ENCODE peak calls at places on chromosomes 16 and 17, in five cellular contexts. I is cardiac fibroblast, U is A549, M is foreskin fibroblast, V is neural progenitor cell. Y is an unnamed sample.

GRCh38 chr16:57677622-57678369 is 9.7 kb downstream of the ADGRG3 start:
- DNase-seq in I (no peak), U (peak), M (no peak), V (no peak), Y (no peak)

GRCh38 chr17:7238418-7239090 is 703 bp downstream of the PHF23 start:
- DNase-seq in I (peak), U (peak), M (peak), V (peak), Y (no peak)

GRCh38 chr17:36183001-36183810 is 6.8 kb upstream of the TBC1D3B start:
- DNase-seq in I (peak), U (peak), M (peak), V (peak), Y (no peak)

GRCh38 chr17:40547079-40547784 is 18.0 kb downstream of the CCR7 start:
- DNase-seq in I (no peak), U (no peak), M (no peak), V (no peak), Y (no peak)

GRCh38 chr16:22321340-22322001 is 24.3 kb downstream of the POLR3E start:
- DNase-seq in I (peak), U (peak), M (peak), V (peak), Y (peak)

GRCh38 chr16:11211977-11212818 is 43.8 kb downstream of the SOCS1 start:
- DNase-seq in I (peak), U (no peak), M (no peak), V (no peak), Y (no peak)

GRCh38 chr17:72087876-72088275 is 32.9 kb upstream of the SOX9 start:
- DNase-seq in I (no peak), U (no peak), M (no peak), V (no peak), Y (no peak)

GRCh38 chr16:6206080-6206479 is 1108.5 kb upstream of the EEF2KMT start:
- DNase-seq in I (no peak), U (no peak), M (no peak), V (no peak), Y (no peak)

GRCh38 chr17:76147211-76148014 is 6.4 kb upstream of the FOXJ1 start:
- DNase-seq in I (peak), U (no peak), M (no peak), V (no peak), Y (no peak)

GRCh38 chr17:60102632-60103047 is 23.9 kb upstream of the HEATR6 start:
- DNase-seq in I (peak), U (peak), M (peak), V (no peak), Y (peak)

GRCh38 chr17:40069751-40070643 is 7.2 kb downstream of the THRA start:
- DNase-seq in I (peak), U (peak), M (no peak), V (no peak), Y (no peak)

GRCh38 chr17:34847939-34848338 is 113.3 kb downstream of the CCT6B start:
- DNase-seq in I (no peak), U (no peak), M (no peak), V (no peak), Y (no peak)

GRCh38 chr16:58515871-58516767 is 802 bp downstream of the SETD6 start:
- DNase-seq in I (peak), U (no peak), M (no peak), V (peak), Y (no peak)

GRCh38 chr17:13599808-13600398 is 1.8 kb downstream of the HS3ST3A1 start:
- DNase-seq in I (no peak), U (no peak), M (no peak), V (no peak), Y (no peak)

GRCh38 chr16:3004781-3005284 is 7.9 kb upstream of the CLDN9 start:
- DNase-seq in I (no peak), U (no peak), M (no peak), V (peak), Y (no peak)

GRCh38 chr17:2214047-2214717 is 89.4 kb downstream of the SMG6 start:
- DNase-seq in I (peak), U (no peak), M (peak), V (peak), Y (peak)

GRCh38 chr16:57751539-57752202 is 16.1 kb downstream of the KATNB1 start:
- DNase-seq in I (no peak), U (no peak), M (no peak), V (no peak), Y (no peak)

GRCh38 chr17:64313577-64313976 is 50.5 kb upstream of the TEX2 start:
- DNase-seq in I (no peak), U (no peak), M (no peak), V (no peak), Y (no peak)

GRCh38 chr16:50584033-50584722 is 36.0 kb downstream of the NKD1 start:
- DNase-seq in I (no peak), U (no peak), M (no peak), V (no peak), Y (no peak)

GRCh38 chr16:4048481-4048880 is 67.8 kb downstream of the ADCY9 start:
- DNase-seq in I (no peak), U (no peak), M (no peak), V (no peak), Y (no peak)

GRCh38 chr17:35342207-35342744 is 31.1 kb downstream of the SLFN11 start:
- DNase-seq in I (no peak), U (no peak), M (no peak), V (no peak), Y (no peak)

GRCh38 chr17:57531648-57532486 is 213.2 kb downstream of the CCDC182 start:
- DNase-seq in I (no peak), U (no peak), M (no peak), V (no peak), Y (no peak)

GRCh38 chr16:70700101-70701020 is 14.5 kb upstream of the MTSS2 start:
- DNase-seq in I (no peak), U (no peak), M (no peak), V (no peak), Y (no peak)

GRCh38 chr16:60642956-60643355 is 1393.3 kb downstream of the CDH8 start:
- DNase-seq in I (no peak), U (no peak), M (peak), V (no peak), Y (no peak)

GRCh38 chr17:81030726-81031570 is 4.0 kb upstream of the BAIAP2 start:
- DNase-seq in I (peak), U (no peak), M (no peak), V (no peak), Y (no peak)

GRCh38 chr16:81900456-81900855 is 110.8 kb downstream of the SDR42E1 start:
- DNase-seq in I (no peak), U (no peak), M (no peak), V (no peak), Y (no peak)

GRCh38 chr16:84593825-84594724 is 23.8 kb downstream of the COTL1 start:
- DNase-seq in I (peak), U (no peak), M (no peak), V (no peak), Y (no peak)

GRCh38 chr17:42891539-42892152 is 9.0 kb upstream of the G6PC1 start:
- DNase-seq in I (peak), U (no peak), M (no peak), V (peak), Y (peak)

GRCh38 chr17:15291674-15292361 is 26.7 kb upstream of the PMP22 start:
- DNase-seq in I (peak), U (no peak), M (no peak), V (no peak), Y (no peak)

GRCh38 chr16:77584205-77584859 is 138.0 kb upstream of the NUDT7 start:
- DNase-seq in I (peak), U (peak), M (peak), V (peak), Y (peak)

GRCh38 chr17:65850486-65850885 is 289.0 kb upstream of the AXIN2 start:
- DNase-seq in I (peak), U (peak), M (peak), V (no peak), Y (peak)

GRCh38 chr16:69443809-69444611 is 19.6 kb downstream of the CYB5B start:
- DNase-seq in I (peak), U (peak), M (peak), V (no peak), Y (no peak)

GRCh38 chr17:66711936-66712335 is 123.0 kb upstream of the CACNG5 start:
- DNase-seq in I (no peak), U (peak), M (no peak), V (no peak), Y (no peak)

GRCh38 chr16:79943738-79944137 is 343.2 kb upstream of the MAF start:
- DNase-seq in I (peak), U (no peak), M (no peak), V (no peak), Y (no peak)

GRCh38 chr17:11430766-11431165 is 167.5 kb upstream of the DNAH9 start:
- DNase-seq in I (no peak), U (no peak), M (no peak), V (peak), Y (no peak)

GRCh38 chr17:48578616-48579560 is 738 bp upstream of the HOXB4 start:
- DNase-seq in I (no peak), U (no peak), M (no peak), V (no peak), Y (no peak)
- H3K4me3 ChIP-seq in I (peak), U (no peak), M (peak), V (no peak), Y (peak)

DNA sequence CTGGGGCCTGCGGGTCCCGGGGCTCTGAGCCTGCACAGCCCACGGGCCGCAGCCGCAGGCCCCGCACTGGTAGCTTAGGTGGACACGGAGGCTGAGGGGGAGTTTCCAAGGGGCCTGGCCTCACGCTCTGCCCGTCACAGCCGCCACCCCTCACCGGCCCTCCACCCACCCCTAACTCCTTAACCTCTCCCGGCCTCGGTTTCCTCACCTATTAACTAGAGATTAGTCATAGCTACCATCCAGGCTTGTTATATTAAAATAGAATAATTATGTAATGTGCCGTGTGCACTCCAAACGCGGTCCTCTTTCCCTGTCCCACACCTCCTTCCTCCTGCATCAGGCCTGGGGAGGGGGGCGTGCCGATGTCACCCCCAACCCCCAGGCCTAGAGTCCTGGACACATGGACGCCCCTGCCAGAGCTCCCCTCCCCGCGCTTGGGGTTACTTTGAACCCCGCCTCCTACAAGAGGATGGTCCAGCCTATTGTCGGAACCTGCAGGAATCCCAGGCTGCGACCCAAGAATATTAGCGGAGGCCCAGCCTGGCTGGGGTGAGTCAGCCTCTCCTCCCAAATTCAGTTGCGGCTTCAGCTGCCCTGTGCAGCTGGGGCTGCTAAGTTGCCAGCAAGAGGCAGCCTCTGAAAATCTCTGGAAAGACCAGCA is 17.3 kb downstream of the SOCS3 start:
- DNase-seq in I (peak), U (peak), M (peak), V (no peak), Y (no peak)
- H3K4me3 ChIP-seq in I (peak), U (peak), M (peak), V (peak), Y (peak)

DNA sequence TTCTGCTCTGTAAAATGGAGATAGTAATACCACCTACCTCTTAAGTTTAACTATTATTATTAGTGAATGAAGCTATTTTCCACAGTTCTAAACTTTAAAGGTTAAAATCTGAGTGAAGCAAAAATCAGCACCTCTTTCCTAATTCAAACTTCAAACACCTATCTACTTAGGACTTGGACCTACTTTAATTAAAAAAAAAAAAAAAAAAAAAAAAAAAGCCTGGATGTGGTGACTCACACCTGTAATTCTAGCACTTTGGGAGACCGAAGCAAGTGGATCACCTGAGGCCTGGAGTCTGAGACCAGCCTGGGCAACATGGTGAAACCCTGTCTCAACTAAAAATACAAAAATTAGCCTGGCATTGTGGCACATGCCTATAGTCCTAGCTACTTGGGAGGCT is 5.0 kb upstream of the KANSL1 start:
- DNase-seq in I (no peak), U (no peak), M (no peak), V (no peak), Y (no peak)
- H3K4me3 ChIP-seq in I (no peak), U (no peak), M (no peak), V (no peak), Y (no peak)

DNA sequence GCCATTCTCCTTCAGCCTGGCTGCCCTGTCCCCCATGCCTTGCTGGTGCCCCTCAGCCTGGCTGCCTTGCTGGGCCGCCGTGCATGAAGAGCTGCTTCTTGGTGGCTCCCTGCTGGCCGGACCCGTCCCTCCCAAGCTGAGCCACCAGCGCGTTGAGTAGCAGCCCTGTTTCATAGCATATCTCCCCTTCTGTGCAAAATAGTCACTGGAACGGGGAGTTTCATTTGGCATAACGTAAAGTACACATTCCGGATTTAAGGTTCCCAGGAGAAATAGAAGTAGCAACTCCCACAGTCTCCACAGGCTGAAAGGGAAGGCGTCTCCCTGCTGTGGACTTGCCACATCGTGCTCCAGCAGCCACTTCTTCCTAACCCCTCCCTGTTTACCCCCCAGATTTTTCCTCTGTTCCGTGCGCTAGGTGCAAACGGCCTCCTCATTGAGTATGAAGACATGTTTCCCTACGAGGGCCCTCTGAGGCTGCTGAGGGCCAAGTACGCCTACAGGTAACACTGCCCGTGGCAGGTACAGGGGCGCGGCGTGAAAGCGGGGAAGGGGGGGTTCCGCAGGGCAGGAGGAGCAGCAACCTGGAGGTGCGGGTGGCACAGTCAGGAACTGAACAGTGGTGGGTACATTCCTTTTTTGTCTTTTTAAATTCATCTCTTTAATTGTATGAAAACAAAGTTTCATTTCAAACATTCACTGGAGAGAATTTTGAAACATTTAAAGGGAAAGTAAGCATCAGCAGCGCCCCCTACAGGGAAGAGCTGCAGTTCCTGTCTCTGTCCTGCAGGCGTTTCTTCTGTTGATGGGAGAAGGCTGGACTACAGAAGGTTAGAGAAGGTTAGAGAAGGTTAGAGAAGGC is 5.8 kb upstream of the OGFOD3 start:
- DNase-seq in I (peak), U (peak), M (peak), V (peak), Y (no peak)
- H3K4me3 ChIP-seq in I (no peak), U (no peak), M (no peak), V (no peak), Y (no peak)

Y was measured in skeletal muscle cell.